ENCODE peak calls at places on chromosomes 2 and 18, in eight cellular contexts. Y is breast epithelium; Q is hepatocyte; W is WERI-Rb-1; Z is CD4-positive, CD25-positive, alpha-beta regulatory T cell; X is spleen; V is testis; C is fibroblast of lung. U is an unnamed sample. For H3K9me3, the result is how much of the 10 kb centered on the place peaks cover.

GRCh38 chr2:108345941-108346340 is 31.8 kb upstream of the SULT1C4 start:
- DNase-seq in Y (no peak), Q (no peak), W (no peak), Z (no peak), X (no peak), V (no peak), C (no peak), U (no peak)

GRCh38 chr2:231364961-231365810 is 30.3 kb upstream of the B3GNT7 start:
- DNase-seq in Y (peak), Q (peak), W (peak), Z (no peak), X (peak), V (no peak), C (peak), U (no peak)

GRCh38 chr2:230601510-230601909 is 111.1 kb upstream of the CAB39 start:
- DNase-seq in Y (no peak), Q (no peak), W (no peak), Z (no peak), X (no peak), V (no peak), C (no peak), U (no peak)

GRCh38 chr2:50514881-50515280 is 517.1 kb downstream of the NRXN1 start:
- DNase-seq in Y (no peak), Q (no peak), W (peak), Z (no peak), X (no peak), V (no peak), C (no peak), U (no peak)

GRCh38 chr2:38740851-38741541 is 10.2 kb downstream of the SRSF7 start:
- DNase-seq in Y (no peak), Q (peak), W (no peak), Z (no peak), X (no peak), V (no peak), C (peak), U (no peak)

GRCh38 chr18:28204154-28204553 is 27.2 kb upstream of the CDH2 start:
- DNase-seq in Y (no peak), Q (no peak), W (no peak), Z (no peak), X (no peak), V (no peak), C (peak), U (no peak)

GRCh38 chr2:27498975-27499374 is 2.3 kb downstream of the GCKR start:
- DNase-seq in Y (no peak), Q (no peak), W (no peak), Z (no peak), X (no peak), V (no peak), C (no peak), U (no peak)

GRCh38 chr2:213265679-213266078 is 18.6 kb upstream of the SPAG16 start:
- DNase-seq in Y (no peak), Q (no peak), W (no peak), Z (no peak), X (no peak), V (no peak), C (no peak), U (no peak)

GRCh38 chr2:147108553-147108952 is 736.3 kb upstream of the ACVR2A start:
- DNase-seq in Y (no peak), Q (no peak), W (no peak), Z (no peak), X (no peak), V (no peak), C (peak), U (no peak)

GRCh38 chr18:50307400-50307737 is 19.9 kb upstream of the CXXC1 start:
- DNase-seq in Y (no peak), Q (no peak), W (no peak), Z (no peak), X (no peak), V (no peak), C (no peak), U (no peak)

GRCh38 chr2:37378411-37378810 is 34.0 kb downstream of the QPCT start:
- DNase-seq in Y (no peak), Q (no peak), W (no peak), Z (no peak), X (no peak), V (no peak), C (peak), U (no peak)

GRCh38 chr2:197137234-197137633 is 173.3 kb downstream of the ANKRD44 start:
- DNase-seq in Y (no peak), Q (peak), W (no peak), Z (no peak), X (no peak), V (no peak), C (peak), U (no peak)

DNA sequence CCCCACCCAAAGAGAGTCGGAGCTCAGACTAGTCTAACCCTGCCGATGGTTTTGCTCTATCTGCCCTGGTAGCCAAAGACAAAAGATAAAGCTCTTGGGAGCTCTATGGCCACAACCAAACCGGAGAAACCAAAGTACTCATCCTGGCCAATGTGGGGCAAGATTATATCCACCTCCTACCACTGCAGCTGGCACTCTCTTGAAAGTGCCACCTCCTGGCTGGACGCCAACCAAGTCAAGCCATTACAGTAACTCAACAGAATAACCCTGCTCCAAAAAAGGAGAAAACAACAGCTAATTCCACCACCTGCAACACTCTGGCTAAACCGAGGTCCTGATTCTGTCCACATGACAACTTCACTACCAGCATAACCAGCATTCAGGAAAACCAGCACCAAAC is 57.6 kb downstream of the SESTD1 start:
- DNase-seq in Y (no peak), Q (no peak), W (no peak), Z (no peak), X (no peak), V (no peak), C (no peak), U (no peak)
- H3K9me3 ChIP-seq in Y (half or more), Q (under half), W (under half), Z (under half), X (under half), V (under half), C (under half), U (under half)

GRCh38 chr2:220318508-220318907 is 691.1 kb downstream of the SLC4A3 start:
- DNase-seq in Y (no peak), Q (no peak), W (no peak), Z (no peak), X (no peak), V (no peak), C (no peak), U (no peak)
- H3K9me3 ChIP-seq in Y (under half), Q (under half), W (under half), Z (under half), X (under half), V (under half), C (under half), U (under half)

DNA sequence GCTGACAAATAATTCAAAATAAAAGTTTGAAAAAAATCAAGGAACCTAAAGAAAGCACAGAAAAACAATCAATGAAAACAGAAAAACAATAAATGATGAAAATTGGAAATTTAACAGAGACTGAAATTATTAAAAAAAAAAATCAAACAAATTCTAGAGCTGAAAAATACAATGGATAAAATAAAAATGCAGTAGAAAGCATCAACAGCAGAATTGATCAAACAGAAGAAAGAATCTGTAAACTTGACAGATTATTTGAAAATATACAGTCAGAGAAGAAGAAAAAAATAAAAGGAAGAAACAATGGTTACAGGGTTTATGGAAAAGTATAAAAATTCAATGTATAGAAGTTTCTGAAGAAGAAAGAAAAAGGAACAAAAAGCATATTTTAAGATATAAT is 16.2 kb downstream of the SERPINB4 start:
- DNase-seq in Y (no peak), Q (no peak), W (no peak), Z (no peak), X (no peak), V (no peak), C (no peak), U (no peak)
- H3K9me3 ChIP-seq in Y (half or more), Q (under half), W (under half), Z (under half), X (half or more), V (under half), C (under half), U (under half)

DNA sequence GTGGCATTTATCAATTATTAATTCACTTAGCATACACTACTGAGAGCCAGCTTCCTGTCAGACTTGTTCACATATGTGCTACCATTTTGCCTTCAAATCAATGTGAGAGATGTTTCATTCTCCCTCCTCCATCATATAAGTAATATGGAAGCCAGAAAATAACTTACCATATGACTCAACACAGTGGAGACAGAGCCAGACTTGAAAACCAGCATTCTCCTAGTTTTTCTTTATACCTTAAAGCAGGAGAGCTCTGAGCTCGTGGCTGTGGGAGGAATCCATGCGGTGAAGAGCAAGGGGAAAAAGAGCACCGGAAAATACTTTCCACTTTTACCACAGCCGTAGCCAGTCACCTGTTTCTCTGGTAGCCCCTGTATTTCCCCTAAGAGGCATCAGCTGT is 214.9 kb upstream of the LRATD1 start:
- DNase-seq in Y (no peak), Q (no peak), W (no peak), Z (no peak), X (no peak), V (no peak), C (peak), U (no peak)
- H3K9me3 ChIP-seq in Y (under half), Q (under half), W (under half), Z (under half), X (under half), V (under half), C (under half), U (under half)

GRCh38 chr18:35306588-35307250 is 16.7 kb upstream of the ZSCAN30 start:
- DNase-seq in Y (no peak), Q (no peak), W (no peak), Z (no peak), X (no peak), V (no peak), C (no peak), U (no peak)
- H3K9me3 ChIP-seq in Y (half or more), Q (half or more), W (under half), Z (half or more), X (half or more), V (under half), C (under half), U (under half)